ENCODE peak calls at places on chromosome 3, in ten cellular contexts. F, W, D, K, C, I, E, N, A and G are unnamed samples.

GRCh38 chr3:195704433-195704999 is 16.3 kb upstream of the MUC20 start:
- ATAC-seq in C (no peak), W (no peak), I (no peak), K (no peak), A (no peak), D (no peak), N (no peak), F (no peak), E (no peak), G (no peak)

GRCh38 chr3:30605706-30606300 is 598 bp upstream of the TGFBR2 start:
- ATAC-seq in F (no peak), E (peak), K (no peak), C (no peak), I (peak), N (no peak), W (no peak), D (no peak), A (no peak), G (no peak)

GRCh38 chr3:62445267-62445666 is 71.9 kb upstream of the FEZF2 start:
- ATAC-seq in I (no peak), E (no peak), N (no peak), K (peak), C (peak), F (no peak), D (no peak), A (no peak), W (no peak), G (no peak)

GRCh38 chr3:101072299-101072698 is 79.1 kb upstream of the ABI3BP start:
- ATAC-seq in F (no peak), A (no peak), K (no peak), I (no peak), D (no peak), C (no peak), N (no peak), E (peak), W (no peak), G (no peak)

GRCh38 chr3:185199671-185200070 is 46.8 kb upstream of the C3orf70 start:
- ATAC-seq in K (peak), F (no peak), A (no peak), E (no peak), I (no peak), D (no peak), N (no peak), W (no peak), C (no peak), G (no peak)

GRCh38 chr3:176920806-176921205 is 276.5 kb downstream of the TBL1XR1 start:
- ATAC-seq in I (no peak), E (peak), A (no peak), C (no peak), F (no peak), W (no peak), K (peak), N (no peak), D (no peak), G (no peak)

GRCh38 chr3:66819993-66820501 is 178.1 kb upstream of the KBTBD8 start:
- ATAC-seq in I (no peak), W (no peak), E (no peak), K (peak), N (no peak), A (no peak), D (no peak), F (no peak), C (no peak), G (no peak)

GRCh38 chr3:11544413-11545181 is 99.1 kb downstream of the VGLL4 start:
- ATAC-seq in K (peak), E (no peak), F (no peak), I (no peak), W (no peak), A (peak), N (no peak), C (no peak), D (no peak), G (no peak)

GRCh38 chr3:30458781-30459180 is 147.6 kb upstream of the TGFBR2 start:
- ATAC-seq in I (no peak), D (no peak), N (no peak), C (no peak), E (no peak), A (peak), K (peak), F (no peak), W (no peak), G (no peak)

GRCh38 chr3:104396974-104397669 is 969.6 kb upstream of the ALCAM start:
- ATAC-seq in I (no peak), N (no peak), F (no peak), K (no peak), D (no peak), A (no peak), E (no peak), W (no peak), C (no peak), G (no peak)

GRCh38 chr3:9948586-9948985 is 3.6 kb downstream of the PRRT3 start:
- ATAC-seq in K (no peak), I (no peak), D (no peak), W (no peak), N (no peak), A (no peak), C (no peak), E (no peak), F (no peak), G (no peak)

GRCh38 chr3:169128579-169128978 is 534.9 kb downstream of the MECOM start:
- ATAC-seq in I (no peak), D (no peak), C (no peak), A (no peak), E (no peak), N (no peak), W (no peak), F (no peak), K (no peak), G (no peak)

GRCh38 chr3:48280883-48281282 is 40.0 kb downstream of the ZNF589 start:
- ATAC-seq in K (no peak), A (no peak), F (no peak), D (no peak), I (no peak), E (no peak), W (no peak), N (no peak), C (no peak), G (no peak)

GRCh38 chr3:33718595-33718907 is 497 bp upstream of the CLASP2 start:
- ATAC-seq in F (no peak), E (no peak), N (no peak), I (no peak), W (no peak), K (peak), D (peak), C (peak), A (peak), G (no peak)